ENCODE peak calls at places on chromosomes 3 and 15, in nine cellular contexts. Q is adrenal gland; A is colonic mucosa; Z is thyroid gland; K is breast epithelium; M is fibroblast of lung; C is CD8-positive, alpha-beta T cell; N is A549; W is heart left ventricle. V is an unnamed sample. For H3K4me1, the result is how much of the 10 kb centered on the place peaks cover.

GRCh38 chr3:89173546-89173945 is 66.1 kb downstream of the EPHA3 start:
- DNase-seq in C (no peak), Z (no peak), Q (no peak), A (no peak), M (peak), N (no peak), W (no peak), K (no peak), V (no peak)

GRCh38 chr3:73461582-73461981 is 163.2 kb downstream of the PDZRN3 start:
- DNase-seq in C (no peak), Q (peak), N (no peak), W (no peak), A (no peak), M (peak), K (no peak), Z (no peak), V (no peak)

GRCh38 chr15:31221936-31222515 is 104.6 kb upstream of the KLF13 start:
- DNase-seq in N (peak), K (no peak), A (no peak), W (no peak), Q (no peak), C (no peak), Z (no peak), M (no peak), V (no peak)

GRCh38 chr15:43212299-43212698 is 8.5 kb downstream of the EPB42 start:
- DNase-seq in N (no peak), M (no peak), A (no peak), Z (no peak), Q (no peak), W (no peak), C (no peak), K (no peak), V (no peak)

GRCh38 chr15:58632789-58633188 is 116.7 kb downstream of the ADAM10 start:
- DNase-seq in N (no peak), M (peak), K (no peak), C (no peak), Q (no peak), Z (no peak), A (no peak), W (no peak), V (no peak)

GRCh38 chr3:118347781-118348557 is 686.7 kb downstream of the IGSF11 start:
- DNase-seq in N (no peak), K (no peak), W (no peak), M (no peak), A (no peak), C (no peak), Q (no peak), Z (no peak), V (no peak)

GRCh38 chr15:83164409-83165404 is 42.9 kb downstream of the HDGFL3 start:
- DNase-seq in Q (no peak), C (no peak), K (no peak), N (no peak), M (peak), W (no peak), A (no peak), Z (no peak), V (no peak)

GRCh38 chr15:74420193-74420905 is 13.4 kb downstream of the SEMA7A start:
- DNase-seq in C (no peak), N (peak), M (no peak), A (no peak), Q (peak), Z (no peak), K (no peak), W (no peak), V (peak)

GRCh38 chr15:39539466-39539865 is 41.4 kb upstream of the THBS1 start:
- DNase-seq in K (no peak), C (no peak), N (no peak), Z (no peak), W (no peak), Q (no peak), M (no peak), A (no peak), V (no peak)

GRCh38 chr3:29686889-29687592 is 406.2 kb downstream of the RBMS3 start:
- DNase-seq in N (no peak), Z (no peak), W (no peak), C (no peak), Q (no peak), M (peak), K (no peak), A (no peak), V (no peak)

GRCh38 chr3:11602886-11603285 is 40.8 kb downstream of the VGLL4 start:
- DNase-seq in Q (no peak), C (no peak), N (no peak), Z (no peak), A (no peak), M (no peak), K (no peak), W (no peak), V (no peak)

GRCh38 chr3:11603628-11604027 is 40.1 kb downstream of the VGLL4 start:
- DNase-seq in C (no peak), A (no peak), K (no peak), M (peak), Z (no peak), W (peak), Q (no peak), N (peak), V (no peak)

GRCh38 chr3:11602441-11602840 is 41.3 kb downstream of the VGLL4 start:
- DNase-seq in Z (no peak), K (no peak), C (no peak), N (no peak), Q (no peak), A (no peak), M (no peak), W (no peak), V (no peak)

GRCh38 chr3:11601446-11602241 is 42.1 kb downstream of the VGLL4 start:
- DNase-seq in N (no peak), Q (no peak), C (peak), K (no peak), A (no peak), M (peak), Z (no peak), W (peak), V (no peak)

DNA sequence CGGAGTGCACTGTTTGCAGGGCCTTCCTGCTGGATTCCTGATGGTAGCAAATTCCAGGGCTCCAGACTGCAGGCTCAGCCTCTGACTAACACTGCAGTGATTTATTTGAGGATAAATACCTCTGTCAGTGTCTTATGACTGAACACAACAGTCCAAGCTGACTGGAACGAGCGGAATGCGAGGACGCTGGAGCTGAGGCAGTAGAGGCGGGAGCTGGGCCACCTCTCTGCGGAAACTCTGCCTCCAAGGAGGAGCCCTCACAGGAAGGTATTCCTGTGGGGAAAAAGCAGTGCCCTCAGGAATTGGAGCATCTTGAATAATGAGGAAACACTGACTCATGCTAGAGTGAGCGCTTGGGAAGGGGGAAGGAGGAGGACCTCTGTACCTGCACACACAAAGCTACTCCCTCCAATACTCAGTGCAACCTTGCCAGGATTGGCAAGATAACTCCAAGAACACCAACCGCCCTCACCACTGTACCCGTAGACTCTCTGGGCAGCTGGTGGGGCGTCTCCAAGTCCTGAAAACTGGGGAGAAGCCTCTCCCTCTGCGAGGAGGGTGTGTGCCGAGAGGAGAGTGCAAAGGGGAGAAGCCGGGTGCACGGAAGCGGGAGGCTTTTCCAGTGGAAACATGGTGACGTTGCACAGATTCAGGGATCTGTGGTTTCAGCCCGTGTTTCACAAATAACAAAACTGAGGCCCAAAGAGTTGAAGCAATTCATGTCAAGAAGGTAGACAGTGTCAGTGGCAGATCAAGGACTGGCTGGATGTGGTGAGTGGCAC is 43.0 kb downstream of the VGLL4 start:
- DNase-seq in N (peak), A (no peak), C (no peak), W (peak), Z (no peak), M (peak), K (peak), Q (peak), V (peak)
- H3K4me1 ChIP-seq in N (under half), A (under half), C (under half), W (half or more), Z (under half), M (under half), K (under half), Q (under half), V (under half)

DNA sequence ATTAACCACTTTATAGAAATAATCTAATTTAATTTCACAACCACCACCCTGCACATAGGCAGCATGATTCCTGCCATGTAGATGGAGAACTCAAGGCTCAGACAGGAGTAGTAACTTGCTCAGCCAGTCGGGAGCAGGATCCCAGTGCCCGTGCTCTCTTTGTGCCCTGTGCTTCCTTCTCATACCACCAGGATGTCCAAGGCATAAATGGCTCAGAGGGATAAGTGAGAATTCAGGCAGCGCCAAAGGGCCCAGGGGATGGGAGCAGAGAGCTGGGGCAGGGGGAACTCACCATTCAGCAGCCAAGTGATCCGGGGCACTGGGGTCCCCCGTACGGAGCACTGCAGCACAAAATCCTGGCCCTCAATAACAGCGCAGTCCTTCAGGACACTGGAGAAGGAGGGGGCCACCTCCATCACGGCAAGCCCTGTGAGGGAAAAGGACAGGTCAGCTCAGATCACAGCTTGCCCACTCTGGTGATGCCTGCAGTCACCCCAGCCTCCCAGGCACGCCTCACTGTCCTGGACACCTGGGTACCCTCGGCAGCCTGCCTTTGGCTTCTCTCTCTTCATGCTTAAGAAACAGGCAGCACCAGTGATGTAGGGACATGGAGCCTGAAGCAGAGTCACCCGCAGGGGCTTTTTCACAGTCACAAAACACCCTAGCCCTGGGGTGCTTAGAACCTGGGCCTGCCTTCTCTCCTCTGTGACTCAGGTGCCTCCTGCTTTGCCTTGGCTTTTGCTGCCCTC is 141.0 kb upstream of the HACD2 start:
- DNase-seq in K (no peak), Q (no peak), W (no peak), A (no peak), C (no peak), N (peak), M (no peak), Z (no peak), V (no peak)
- TF ChIP-seq CTCF in K (no peak), Q (no peak), W (no peak), A (no peak), C (no peak), N (no peak), M (no peak), Z (no peak), V (no peak)

GRCh38 chr15:91243806-91244205 is 143.7 kb downstream of the SV2B start:
- DNase-seq in W (no peak), N (no peak), Z (no peak), K (no peak), A (no peak), Q (no peak), C (no peak), M (no peak), V (no peak)
- H3K4me1 ChIP-seq in W (under half), N (under half), Z (under half), K (under half), A (under half), Q (under half), C (under half), M (under half), V (under half)

GRCh38 chr3:187740446-187741399 is 4.5 kb downstream of the BCL6 start:
- DNase-seq in M (peak), W (peak), A (peak), K (peak), C (peak), Q (peak), Z (peak), N (peak), V (peak)

GRCh38 chr3:187739561-187740445 is 5.5 kb downstream of the BCL6 start:
- DNase-seq in C (peak), M (peak), N (peak), A (peak), K (peak), Z (peak), Q (peak), W (peak), V (peak)

GRCh38 chr3:187738400-187739124 is 6.7 kb downstream of the BCL6 start:
- DNase-seq in Q (peak), A (peak), C (peak), W (peak), K (peak), Z (peak), N (peak), M (peak), V (peak)

GRCh38 chr3:187738089-187738399 is 7.2 kb downstream of the BCL6 start:
- DNase-seq in Q (no peak), N (no peak), M (no peak), C (no peak), W (no peak), A (no peak), K (no peak), Z (no peak), V (no peak)

DNA sequence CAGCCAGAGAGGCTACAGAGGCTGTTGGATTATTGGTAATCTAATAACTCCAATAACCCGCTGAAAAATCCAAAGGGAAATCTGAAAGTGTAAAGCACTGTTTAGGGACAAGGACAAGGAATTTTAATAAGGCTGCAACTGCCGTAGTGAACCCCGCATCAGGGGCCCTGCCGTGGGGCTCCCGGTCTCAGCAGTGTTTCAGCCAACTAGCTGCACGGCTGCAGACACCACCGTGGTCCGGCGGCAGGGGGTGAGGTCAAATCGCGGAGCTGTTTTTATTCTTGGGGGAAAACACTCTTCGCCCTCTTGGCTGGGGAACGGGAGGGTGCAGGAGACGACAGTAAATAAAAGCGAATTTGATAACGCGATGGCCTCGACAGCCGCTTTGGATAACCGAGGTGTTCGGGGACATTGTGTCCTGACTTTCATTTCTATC is 6.1 kb downstream of the BCL6 start:
- DNase-seq in C (no peak), N (no peak), M (no peak), K (no peak), A (peak), W (no peak), Z (peak), Q (peak), V (peak)
- TF ChIP-seq CTCF in C (no peak), N (no peak), M (no peak), K (no peak), A (no peak), W (peak), Z (no peak), Q (no peak), V (peak)

GRCh38 chr3:47266709-47267489 is 15.7 kb downstream of the KIF9 start:
- DNase-seq in C (peak), M (peak), N (peak), K (peak), A (peak), W (peak), Z (peak), Q (peak), V (peak)

GRCh38 chr3:47265008-47265407 is 17.6 kb downstream of the KIF9 start:
- DNase-seq in N (no peak), A (no peak), W (no peak), Q (no peak), Z (no peak), M (no peak), K (no peak), C (no peak), V (no peak)

GRCh38 chr3:47261301-47261700 is 21.3 kb downstream of the KIF9 start:
- DNase-seq in Z (no peak), Q (no peak), A (no peak), W (no peak), M (no peak), N (no peak), K (no peak), C (no peak), V (no peak)

GRCh38 chr3:47267490-47267824 is 15.1 kb downstream of the KIF9 start:
- DNase-seq in Z (no peak), K (no peak), Q (no peak), A (no peak), C (no peak), N (no peak), W (no peak), M (no peak), V (no peak)

DNA sequence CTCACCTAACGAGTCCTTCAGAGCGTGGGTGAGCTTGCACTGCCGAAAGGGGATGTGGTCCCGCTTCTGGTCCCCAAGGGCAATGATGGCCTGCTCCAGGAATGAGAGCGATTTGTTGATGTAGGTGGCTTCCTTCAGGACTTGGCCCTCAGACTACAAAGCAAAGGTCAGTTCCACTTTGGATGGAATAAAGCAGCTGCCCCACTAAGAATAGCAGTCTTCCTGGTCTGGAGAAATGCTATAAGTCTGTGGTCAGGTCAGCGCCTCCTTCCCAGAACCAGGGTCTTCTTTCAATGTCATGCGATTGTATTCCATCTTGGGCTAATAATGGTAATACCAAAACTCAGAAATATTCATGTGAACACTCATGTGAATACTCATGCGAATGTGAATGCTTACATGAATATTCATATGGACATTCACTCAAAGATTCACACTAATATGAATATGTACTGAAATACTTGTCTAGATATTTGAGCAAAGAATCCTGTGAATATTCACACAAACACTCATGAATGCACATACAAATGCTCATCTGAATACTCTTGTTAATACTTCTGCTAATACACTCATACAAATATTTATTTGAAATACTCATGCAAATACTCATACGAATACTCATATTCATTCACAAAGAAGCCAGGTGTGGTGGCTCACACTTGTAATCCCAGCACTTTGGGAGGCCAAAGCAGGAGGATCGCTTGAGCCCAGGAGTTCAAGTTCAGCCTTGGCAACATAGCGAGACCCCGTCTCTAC is 16.7 kb downstream of the KIF9 start:
- DNase-seq in Q (no peak), N (no peak), Z (no peak), A (no peak), K (no peak), M (peak), C (no peak), W (no peak), V (no peak)
- H3K4me1 ChIP-seq in Q (under half), N (under half), Z (under half), A (under half), K (under half), M (under half), C (under half), W (under half), V (under half)

GRCh38 chr3:10287936-10288574 is 4.7 kb downstream of the GHRL start:
- DNase-seq in C (no peak), K (peak), Z (no peak), A (no peak), Q (no peak), M (no peak), W (no peak), N (no peak), V (no peak)

GRCh38 chr3:10285742-10286524 is 6.8 kb downstream of the GHRL start:
- DNase-seq in N (no peak), M (no peak), Z (no peak), C (no peak), A (no peak), W (no peak), Q (no peak), K (no peak), V (no peak)

GRCh38 chr3:10288575-10288960 is 4.2 kb downstream of the GHRL start:
- DNase-seq in A (no peak), K (no peak), N (no peak), Q (no peak), C (no peak), W (no peak), Z (no peak), M (no peak), V (no peak)

GRCh38 chr3:10285307-10285706 is 7.4 kb downstream of the GHRL start:
- DNase-seq in Z (no peak), W (no peak), N (no peak), M (no peak), C (no peak), A (no peak), K (no peak), Q (no peak), V (no peak)

GRCh38 chr3:10286596-10287295 is 6.0 kb downstream of the GHRL start:
- DNase-seq in A (no peak), Z (peak), N (peak), M (peak), W (peak), C (no peak), Q (no peak), K (no peak), V (peak)
- TF ChIP-seq CTCF in A (no peak), Z (no peak), N (peak), M (peak), W (no peak), C (peak), Q (no peak), K (peak), V (peak)

GRCh38 chr15:78878356-78878755 is 5.7 kb downstream of the MORF4L1 start:
- DNase-seq in Z (no peak), M (peak), K (no peak), N (no peak), Q (no peak), W (no peak), A (no peak), C (no peak), V (no peak)

GRCh38 chr15:78881681-78882080 is 9.0 kb downstream of the MORF4L1 start:
- DNase-seq in N (no peak), Q (no peak), K (no peak), A (no peak), Z (no peak), C (no peak), M (no peak), W (no peak), V (no peak)

GRCh38 chr15:78879517-78880241 is 7.0 kb downstream of the MORF4L1 start:
- DNase-seq in N (no peak), Q (no peak), K (no peak), C (no peak), A (no peak), Z (no peak), W (no peak), M (peak), V (no peak)

GRCh38 chr15:78880828-78881227 is 8.1 kb downstream of the MORF4L1 start:
- DNase-seq in K (no peak), Z (no peak), C (no peak), W (no peak), Q (no peak), A (no peak), M (peak), N (no peak), V (no peak)

GRCh38 chr15:78880242-78880533 is 7.5 kb downstream of the MORF4L1 start:
- DNase-seq in A (no peak), Z (no peak), C (no peak), K (no peak), M (peak), N (no peak), W (no peak), Q (no peak), V (no peak)
- H3K4me1 ChIP-seq in A (under half), Z (half or more), C (half or more), K (under half), M (under half), N (half or more), W (half or more), Q (under half), V (half or more)

GRCh38 chr15:85642693-85643058 is 152.0 kb downstream of the KLHL25 start:
- DNase-seq in K (no peak), W (peak), A (peak), M (peak), N (no peak), Q (no peak), Z (peak), C (no peak), V (peak)
- TF ChIP-seq CTCF in K (no peak), W (no peak), A (no peak), M (no peak), N (no peak), Q (no peak), Z (no peak), C (no peak), V (no peak)

V was measured in body of pancreas.